ENCODE peak calls at places on chromosomes 13 and 19, in seven cellular contexts. O is thoracic aorta; Z is IMR-90; V is activated effector memory CD4-positive, alpha-beta T cell treated with anti-CD3 and anti-CD28 coated beads, Interleukin-2, amount 50 U/mL, for 16 hours; K is activated T-cell treated with anti-CD3 and anti-CD28 coated beads, Interleukin-2, amount 50 U/mL, for 72 hours; I is H9; W is COR-L47. C is an unnamed sample.

GRCh38 chr13:84870190-84870589 is 929.0 kb downstream of the SLITRK6 start:
- DNase-seq in O (no peak), Z (no peak), V (no peak), K (no peak), I (peak; percentile 54), W (no peak), C (peak; percentile 2)

GRCh38 chr13:72536668-72537399 is 190.6 kb downstream of the MZT1 start:
- DNase-seq in O (no peak), Z (no peak), V (no peak), K (no peak), I (no peak), W (no peak), C (no peak)

GRCh38 chr13:59906413-59907027 is 257.2 kb downstream of the DIAPH3 start:
- DNase-seq in O (no peak), Z (peak; percentile 58), V (no peak), K (no peak), I (no peak), W (peak; percentile 21), C (peak; percentile 65)

GRCh38 chr19:10333758-10334339 is 520 bp upstream of the RAVER1 start:
- DNase-seq in O (no peak), Z (no peak), V (no peak), K (no peak), I (no peak), W (no peak), C (no peak)

GRCh38 chr19:6273701-6274601 is 5.8 kb downstream of the MLLT1 start:
- DNase-seq in O (peak; percentile 90), Z (peak; percentile 88), V (peak; percentile 53), K (no peak), I (no peak), W (no peak), C (no peak)

GRCh38 chr13:73948848-73949529 is 185.2 kb downstream of the KLF12 start:
- DNase-seq in O (no peak), Z (no peak), V (no peak), K (no peak), I (no peak), W (no peak), C (no peak)

GRCh38 chr13:24313449-24313848 is 4.1 kb downstream of the C1QTNF9 start:
- DNase-seq in O (no peak), Z (peak; percentile 9), V (no peak), K (no peak), I (no peak), W (no peak), C (no peak)

GRCh38 chr19:7888145-7888825 is at the start of gene LRRC8E:
- DNase-seq in O (no peak), Z (peak; percentile 55), V (peak; percentile 76), K (peak; percentile 54), I (peak; percentile 89), W (no peak), C (no peak)

GRCh38 chr19:5257155-5258045 is 83.2 kb downstream of the PTPRS start:
- DNase-seq in O (no peak), Z (no peak), V (no peak), K (no peak), I (no peak), W (no peak), C (no peak)

GRCh38 chr19:14517840-14518505 is at the start of gene DNAJB1:
- DNase-seq in O (no peak), Z (peak; percentile 64), V (peak; percentile 91), K (peak; percentile 84), I (no peak), W (peak; percentile 61), C (peak; percentile 45)

GRCh38 chr13:101917833-101918755 is 465.6 kb downstream of the ITGBL1 start:
- DNase-seq in O (no peak), Z (no peak), V (no peak), K (no peak), I (peak; percentile 47), W (peak; percentile 86), C (peak; percentile 84)

GRCh38 chr13:29513981-29514719 is 81.3 kb downstream of the SLC7A1 start:
- DNase-seq in O (no peak), Z (no peak), V (no peak), K (no peak), I (no peak), W (no peak), C (no peak)

GRCh38 chr19:3479177-3479818 is 1.0 kb downstream of the SMIM24 start:
- DNase-seq in O (no peak), Z (no peak), V (peak; percentile 73), K (peak; percentile 51), I (peak; percentile 74), W (no peak), C (no peak)